ENCODE peak calls at places on chromosome 13, in nine cellular contexts. I is neural progenitor cell, Z is IMR-90, D is H9, B is keratinocyte, G is astrocyte, R is osteoblast, P is mammary epithelial cell, O is HCT116. H is an unnamed sample.

GRCh38 chr13:110047511-110047910 is 259.4 kb downstream of the COL4A1 start:
- DNase-seq in Z (peak; percentile 91), P (no peak), I (no peak), D (no peak), G (peak; percentile 99), B (no peak), O (no peak), R (no peak), H (no peak)

GRCh38 chr13:97889803-97890202 is 63.7 kb upstream of the IPO5 start:
- DNase-seq in I (no peak), Z (no peak), D (no peak), P (no peak), B (no peak), R (no peak), G (peak; percentile 4), O (no peak), H (no peak)

GRCh38 chr13:108943842-108944241 is 314.4 kb downstream of the MYO16 start:
- DNase-seq in B (no peak), Z (no peak), O (no peak), D (no peak), P (no peak), R (no peak), I (no peak), G (no peak), H (no peak)

GRCh38 chr13:29924482-29924884 is 74.1 kb upstream of the UBL3 start:
- DNase-seq in B (no peak), O (no peak), G (peak; percentile 80), Z (peak; percentile 86), R (peak; percentile 82), D (no peak), I (no peak), P (peak; percentile 46), H (no peak)

GRCh38 chr13:34300559-34300958 is 482.6 kb downstream of the RFC3 start:
- DNase-seq in Z (no peak), G (peak; percentile 41), P (peak; percentile 5), D (no peak), O (no peak), I (no peak), B (no peak), R (no peak), H (no peak)

GRCh38 chr13:42970824-42971669 is 21.0 kb downstream of the EPSTI1 start:
- DNase-seq in O (peak; percentile 61), D (peak; percentile 48), R (no peak), G (peak; percentile 25), P (peak; percentile 35), Z (peak; percentile 43), B (no peak), I (peak; percentile 71), H (peak; percentile 53)

GRCh38 chr13:59609421-59609820 is 554.3 kb downstream of the DIAPH3 start:
- DNase-seq in B (no peak), G (no peak), R (no peak), D (no peak), O (no peak), P (no peak), I (no peak), Z (no peak), H (no peak)

GRCh38 chr13:95067303-95067702 is 233.9 kb downstream of the ABCC4 start:
- DNase-seq in R (no peak), G (peak; percentile 36), B (no peak), Z (peak; percentile 46), O (no peak), P (no peak), D (no peak), I (no peak), H (no peak)

GRCh38 chr13:97367016-97367415 is 67.0 kb upstream of the RAP2A start:
- DNase-seq in D (no peak), P (no peak), G (peak; percentile 88), B (no peak), I (no peak), R (no peak), O (no peak), Z (peak; percentile 65), H (peak; percentile 56)

GRCh38 chr13:59651479-59651878 is 512.2 kb downstream of the DIAPH3 start:
- DNase-seq in B (no peak), G (no peak), D (no peak), I (no peak), O (no peak), R (no peak), Z (no peak), P (no peak), H (no peak)

GRCh38 chr13:52344108-52344507 is 61.9 kb downstream of the THSD1 start:
- DNase-seq in D (no peak), Z (no peak), B (no peak), P (no peak), G (no peak), I (no peak), R (no peak), O (no peak), H (no peak)

GRCh38 chr13:52348983-52349780 is 56.8 kb downstream of the THSD1 start:
- DNase-seq in I (no peak), Z (peak; percentile 85), P (peak; percentile 96), O (peak; percentile 73), D (no peak), B (peak; percentile 52), G (peak; percentile 90), R (peak; percentile 89), H (no peak)

GRCh38 chr13:52345048-52345447 is 60.9 kb downstream of the THSD1 start:
- DNase-seq in Z (peak; percentile 47), B (no peak), G (peak; percentile 50), D (no peak), R (peak; percentile 68), I (no peak), O (no peak), P (peak; percentile 60), H (no peak)

GRCh38 chr13:52345631-52346251 is 60.2 kb downstream of the THSD1 start:
- DNase-seq in D (no peak), R (no peak), P (no peak), B (no peak), O (no peak), I (no peak), Z (peak; percentile 21), G (no peak), H (no peak)

GRCh38 chr13:52348081-52348480 is 57.9 kb downstream of the THSD1 start:
- DNase-seq in P (peak; percentile 79), G (peak; percentile 97), B (no peak), O (peak; percentile 34), Z (peak; percentile 88), D (no peak), R (peak; percentile 88), I (no peak), H (no peak)
- H3K4me1 ChIP-seq in P (peaks cover 57% of the 10 kb centered on the region), G (peaks cover 18% of the 10 kb centered on the region), B (peaks cover 41% of the 10 kb centered on the region), O (peaks cover 25% of the 10 kb centered on the region), Z (peaks cover 2% of the 10 kb centered on the region), D (no peaks in the 10 kb centered on the region), R (peaks cover 57% of the 10 kb centered on the region), I (no peaks in the 10 kb centered on the region), H (no peaks in the 10 kb centered on the region)

GRCh38 chr13:87944038-87944437 is 272.9 kb downstream of the SLITRK5 start:
- DNase-seq in P (no peak), O (no peak), B (no peak), I (no peak), R (peak; percentile 19), G (no peak), Z (no peak), D (no peak), H (no peak)

GRCh38 chr13:87942204-87942603 is 271.0 kb downstream of the SLITRK5 start:
- DNase-seq in I (no peak), D (no peak), Z (no peak), G (no peak), O (no peak), R (no peak), P (no peak), B (no peak), H (no peak)

DNA sequence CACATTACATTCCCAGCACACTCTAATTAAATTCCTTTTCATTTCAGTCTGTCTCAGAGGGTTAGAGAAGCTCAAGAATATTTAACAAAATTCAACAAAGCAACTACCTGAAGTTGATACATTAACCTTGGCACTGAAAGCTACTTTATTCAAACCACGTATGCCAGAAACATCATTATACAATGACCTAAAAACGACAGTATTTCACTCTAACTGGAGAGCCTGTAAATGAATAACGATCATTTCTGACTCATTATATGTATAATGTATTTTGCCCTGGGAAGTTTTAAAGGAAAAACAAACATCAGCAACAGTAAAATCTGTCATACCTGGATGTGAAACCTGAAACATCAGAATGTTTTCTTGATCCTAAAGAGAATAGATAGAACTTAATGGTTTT is 270.1 kb downstream of the SLITRK5 start:
- DNase-seq in O (no peak), G (no peak), P (no peak), I (no peak), D (no peak), B (no peak), R (no peak), Z (no peak), H (no peak)
- H2AFZ ChIP-seq in O (no peak overlapping the region), G (no peak overlapping the region), P (no peak overlapping the region), I (no peak overlapping the region), D (no peak overlapping the region), B (peak overlapping the region; percentile 23), R (no peak overlapping the region), Z (no peak overlapping the region), H (no peak overlapping the region)

GRCh38 chr13:41026806-41027205 is 7.7 kb upstream of the ELF1 start:
- DNase-seq in P (no peak), G (no peak), I (no peak), Z (no peak), B (no peak), R (no peak), O (no peak), D (no peak), H (no peak)

GRCh38 chr13:41028051-41028450 is 8.9 kb upstream of the ELF1 start:
- DNase-seq in I (no peak), D (no peak), R (no peak), B (no peak), Z (peak; percentile 45), O (no peak), G (peak; percentile 16), P (no peak), H (no peak)

GRCh38 chr13:41025518-41025917 is 6.4 kb upstream of the ELF1 start:
- DNase-seq in R (no peak), I (no peak), G (no peak), O (no peak), D (no peak), Z (no peak), P (no peak), B (no peak), H (no peak)

GRCh38 chr13:41032646-41033396 is 13.7 kb upstream of the ELF1 start:
- DNase-seq in R (no peak), P (no peak), D (no peak), G (no peak), Z (no peak), B (no peak), O (no peak), I (no peak), H (no peak)

DNA sequence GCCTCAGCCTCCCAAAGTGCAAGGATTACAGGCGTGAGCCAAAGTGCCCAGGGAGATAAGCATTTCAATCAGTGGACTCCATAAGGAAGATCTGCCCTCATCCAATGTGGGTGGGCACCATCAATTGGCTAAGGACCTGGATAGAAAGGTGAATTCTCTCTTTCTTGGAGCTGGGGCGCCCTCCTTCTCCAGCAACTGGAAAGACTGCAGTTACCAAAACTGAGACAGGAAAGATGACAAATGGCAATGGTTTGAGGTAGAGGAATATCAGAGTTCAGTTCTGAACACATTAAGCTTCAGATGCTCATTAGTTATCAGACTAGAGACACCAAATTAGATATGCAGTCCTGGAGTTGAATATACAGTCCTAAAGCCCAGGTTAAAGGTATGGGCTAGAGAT is 10.5 kb upstream of the ELF1 start:
- DNase-seq in O (no peak), D (peak; percentile 35), R (no peak), G (no peak), B (no peak), I (peak; percentile 25), P (no peak), Z (no peak), H (no peak)
- H3K4me1 ChIP-seq in O (no peaks in the 10 kb centered on the region), D (no peaks in the 10 kb centered on the region), R (peaks cover 10% of the 10 kb centered on the region), G (no peaks in the 10 kb centered on the region), B (no peaks in the 10 kb centered on the region), I (no peaks in the 10 kb centered on the region), P (no peaks in the 10 kb centered on the region), Z (no peaks in the 10 kb centered on the region), H (no peaks in the 10 kb centered on the region)

GRCh38 chr13:21326155-21327030 is 132.7 kb downstream of the ZDHHC20 start:
- DNase-seq in D (peak; percentile 87), G (peak; percentile 22), I (peak; percentile 88), Z (peak; percentile 46), P (peak; percentile 25), R (peak; percentile 85), B (no peak), O (no peak), H (no peak)
- H2AFZ ChIP-seq in D (no peak overlapping the region), G (peak overlapping the region; percentile 93), I (peak overlapping the region; percentile 79), Z (peak overlapping the region; percentile 99), P (peak overlapping the region; percentile 85), R (peak overlapping the region; percentile 93), B (peak overlapping the region; percentile 94), O (no peak overlapping the region), H (no peak overlapping the region)

H was measured in DND-41.